ENCODE peak calls at places on chromosomes 13 and 19, in nine cellular contexts. X, E, A, V, B, T, H, J and C are unnamed samples.

GRCh38 chr13:114283581-114283980 is 2.2 kb downstream of the UPF3A start:
- DNase-seq in J (no peak), X (no peak), H (no peak), E (no peak), T (no peak), V (no peak), B (no peak), A (no peak), C (no peak)

GRCh38 chr19:46946611-46947238 is 72.9 kb upstream of the NPAS1 start:
- DNase-seq in J (no peak), H (no peak), E (no peak), T (no peak), V (no peak), A (no peak), X (no peak), B (no peak), C (no peak)

GRCh38 chr13:107458269-107458668 is 757.1 kb downstream of the LIG4 start:
- DNase-seq in X (no peak), V (no peak), A (no peak), T (no peak), B (no peak), E (no peak), J (no peak), H (no peak), C (peak)

GRCh38 chr13:66339214-66339613 is 890.9 kb downstream of the PCDH9 start:
- DNase-seq in J (no peak), E (no peak), X (no peak), T (no peak), H (no peak), V (no peak), B (no peak), A (no peak), C (no peak)

GRCh38 chr13:28204690-28205443 is 66.5 kb downstream of the PAN3 start:
- DNase-seq in X (no peak), B (no peak), T (no peak), A (no peak), V (no peak), H (no peak), E (no peak), J (no peak), C (no peak)

GRCh38 chr13:67128148-67128547 is 102.0 kb downstream of the PCDH9 start:
- DNase-seq in E (no peak), V (no peak), H (no peak), B (no peak), X (no peak), A (no peak), J (no peak), T (no peak), C (no peak)

GRCh38 chr13:46523972-46524737 is 28.8 kb upstream of the LRCH1 start:
- DNase-seq in J (no peak), T (no peak), E (no peak), X (no peak), V (no peak), B (no peak), A (no peak), H (no peak), C (no peak)

GRCh38 chr19:18737337-18737953 is 53.7 kb downstream of the COMP start:
- DNase-seq in H (no peak), T (peak), X (no peak), A (no peak), V (no peak), B (no peak), E (no peak), J (no peak), C (no peak)

GRCh38 chr13:82822935-82823334 is 1059.3 kb downstream of the SLITRK1 start:
- DNase-seq in E (no peak), H (no peak), A (no peak), B (no peak), J (no peak), V (no peak), T (no peak), X (no peak), C (peak)

GRCh38 chr13:43377955-43378354 is 354.6 kb downstream of the DNAJC15 start:
- DNase-seq in X (no peak), B (no peak), E (no peak), A (no peak), J (peak), V (no peak), H (no peak), T (no peak), C (no peak)

GRCh38 chr13:20942938-20943518 is 40.5 kb upstream of the XPO4 start:
- DNase-seq in B (no peak), T (no peak), X (peak), J (no peak), E (no peak), A (peak), V (no peak), H (no peak), C (no peak)

GRCh38 chr19:7852851-7853759 is 21.1 kb downstream of the PRR36 start:
- DNase-seq in H (peak), T (peak), E (peak), A (peak), B (peak), X (peak), V (peak), J (peak), C (peak)

GRCh38 chr13:47294691-47295090 is 397.8 kb upstream of the HTR2A start:
- DNase-seq in E (no peak), B (no peak), X (no peak), A (no peak), V (no peak), J (no peak), T (no peak), H (no peak), C (no peak)

GRCh38 chr13:48726711-48727110 is 73.0 kb downstream of the CYSLTR2 start:
- DNase-seq in E (no peak), B (no peak), H (no peak), V (no peak), T (no peak), J (no peak), A (no peak), X (no peak), C (no peak)

GRCh38 chr13:78785764-78786163 is 126.8 kb upstream of the OBI1 start:
- DNase-seq in A (no peak), V (no peak), B (no peak), H (no peak), X (no peak), T (no peak), E (no peak), J (no peak), C (no peak)

GRCh38 chr19:31164666-31165265 is 184.5 kb downstream of the TSHZ3 start:
- DNase-seq in E (no peak), A (no peak), T (no peak), X (no peak), H (no peak), B (no peak), V (no peak), J (no peak), C (no peak)

GRCh38 chr19:27774337-27774736 is 1438.6 kb downstream of the UQCRFS1 start:
- DNase-seq in H (no peak), V (no peak), B (no peak), J (no peak), X (no peak), E (no peak), A (no peak), T (no peak), C (no peak)

GRCh38 chr19:34313188-34313587 is 51.8 kb upstream of the GPI start:
- DNase-seq in V (no peak), X (peak), E (no peak), J (no peak), B (no peak), H (no peak), T (no peak), A (no peak), C (no peak)

GRCh38 chr19:10474962-10475451 is 28.1 kb downstream of the KEAP1 start:
- DNase-seq in H (no peak), B (no peak), V (no peak), T (no peak), X (no peak), A (no peak), J (no peak), E (no peak), C (no peak)

GRCh38 chr13:45398862-45399261 is 19.3 kb downstream of the SLC25A30 start:
- DNase-seq in B (no peak), A (no peak), E (no peak), T (no peak), X (no peak), J (no peak), H (no peak), V (no peak), C (no peak)

GRCh38 chr19:2354670-2355069 is 5.4 kb upstream of the TMPRSS9 start:
- DNase-seq in T (no peak), V (no peak), X (no peak), E (no peak), B (no peak), A (no peak), J (no peak), H (peak), C (no peak)

GRCh38 chr19:10010247-10010691 is at the start of gene COL5A3:
- DNase-seq in V (no peak), J (peak), E (peak), A (peak), T (peak), X (peak), H (no peak), B (peak), C (peak)

GRCh38 chr19:44777715-44778347 is at the start of gene CBLC:
- DNase-seq in X (peak), A (no peak), V (no peak), E (no peak), B (no peak), H (peak), J (peak), T (peak), C (peak)

GRCh38 chr13:94239135-94239534 is 240.3 kb downstream of the DCT start:
- DNase-seq in V (no peak), A (no peak), H (no peak), T (no peak), J (no peak), X (no peak), B (no peak), E (no peak), C (no peak)

GRCh38 chr13:93290503-93290902 is 63.9 kb downstream of the GPC6 start:
- DNase-seq in V (no peak), H (no peak), A (no peak), E (no peak), X (no peak), B (no peak), J (no peak), T (no peak), C (no peak)

GRCh38 chr19:54439174-54439851 is 9.7 kb upstream of the LENG8 start:
- DNase-seq in J (peak), A (no peak), V (no peak), H (peak), T (peak), X (no peak), E (no peak), B (no peak), C (no peak)

GRCh38 chr19:45693168-45693788 is 812 bp downstream of the QPCTL start:
- DNase-seq in V (peak), E (peak), X (peak), H (peak), B (peak), T (peak), J (peak), A (peak), C (peak)

GRCh38 chr13:84661718-84662117 is 779.4 kb upstream of the SLITRK1 start:
- DNase-seq in X (no peak), A (no peak), H (no peak), T (no peak), V (no peak), B (no peak), J (no peak), E (no peak), C (no peak)

GRCh38 chr19:40718774-40719391 is 2.0 kb downstream of the ITPKC start:
- DNase-seq in H (peak), B (peak), E (peak), J (peak), V (peak), A (peak), X (peak), T (peak), C (peak)

DNA sequence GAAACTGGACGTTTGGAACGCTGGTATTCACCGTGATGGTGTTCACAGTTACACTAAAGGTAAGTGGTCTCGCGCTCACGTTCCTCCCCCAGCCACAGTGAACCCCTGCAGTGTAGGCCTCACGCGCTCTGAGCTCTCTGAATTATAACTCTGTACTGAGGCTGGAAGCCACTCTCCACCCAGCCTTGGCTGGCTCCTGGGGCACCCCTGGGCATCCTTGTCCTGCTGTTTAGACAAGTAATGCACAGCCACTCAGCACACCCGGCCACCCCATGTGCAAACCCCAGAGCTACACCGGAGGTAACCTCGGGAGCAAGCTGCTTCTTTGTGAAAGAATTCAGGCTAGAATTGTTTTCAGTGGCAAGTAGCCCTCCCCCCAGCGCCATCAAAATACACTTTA is 97.3 kb upstream of the MCF2L start:
- DNase-seq in A (no peak), E (no peak), H (no peak), J (no peak), B (no peak), V (no peak), X (no peak), T (no peak), C (no peak)
- TF ChIP-seq CTCF in A (no peak), E (no peak), H (no peak), J (no peak), B (no peak), V (no peak), X (no peak), T (no peak), C (no peak)

GRCh38 chr19:58498316-58499020 is 13.3 kb downstream of the SLC27A5 start:
- DNase-seq in T (no peak), J (no peak), A (peak), V (no peak), H (no peak), B (no peak), E (no peak), X (no peak), C (peak)
- H3K27ac ChIP-seq in T (no peak), J (no peak), A (peak), V (no peak), H (no peak), B (peak), E (peak), X (no peak), C (peak)

GRCh38 chr13:39417643-39418042 is 185.3 kb downstream of the LHFPL6 start:
- DNase-seq in A (no peak), E (no peak), T (peak), J (no peak), H (no peak), V (no peak), B (no peak), X (no peak), C (no peak)

GRCh38 chr13:39419068-39419467 is 183.9 kb downstream of the LHFPL6 start:
- DNase-seq in T (no peak), E (no peak), X (no peak), H (no peak), J (no peak), B (no peak), V (no peak), A (no peak), C (no peak)

GRCh38 chr13:39415403-39415802 is 187.6 kb downstream of the LHFPL6 start:
- DNase-seq in E (peak), T (peak), X (peak), A (peak), B (peak), V (no peak), J (peak), H (no peak), C (no peak)

GRCh38 chr13:39418424-39418823 is 184.6 kb downstream of the LHFPL6 start:
- DNase-seq in J (no peak), E (no peak), T (no peak), X (no peak), H (no peak), B (no peak), V (no peak), A (no peak), C (no peak)

GRCh38 chr13:39417131-39417530 is 185.9 kb downstream of the LHFPL6 start:
- DNase-seq in H (no peak), J (no peak), A (no peak), X (no peak), B (no peak), V (no peak), E (no peak), T (peak), C (no peak)
- TF ChIP-seq CTCF in H (peak), J (no peak), A (no peak), X (no peak), B (peak), V (no peak), E (no peak), T (peak), C (no peak)

GRCh38 chr19:1258707-1259205 is 10.4 kb downstream of the MIDN start:
- DNase-seq in X (no peak), E (no peak), J (no peak), B (no peak), H (no peak), A (no peak), T (no peak), V (no peak), C (no peak)
- H3K27ac ChIP-seq in X (peak), E (peak), J (peak), B (peak), H (peak), A (peak), T (peak), V (peak), C (peak)

GRCh38 chr19:4578552-4579248 is 19.2 kb upstream of the SEMA6B start:
- DNase-seq in A (no peak), J (no peak), E (no peak), B (no peak), T (no peak), V (no peak), H (no peak), X (no peak), C (no peak)

GRCh38 chr19:4575978-4576933 is 16.8 kb upstream of the SEMA6B start:
- DNase-seq in E (peak), T (peak), A (peak), H (no peak), V (peak), X (peak), J (peak), B (peak), C (peak)

GRCh38 chr19:4579389-4579788 is 19.9 kb upstream of the SEMA6B start:
- DNase-seq in H (no peak), A (no peak), T (no peak), V (no peak), E (no peak), X (no peak), B (no peak), J (no peak), C (no peak)

GRCh38 chr19:4575267-4575793 is 15.8 kb upstream of the SEMA6B start:
- DNase-seq in T (peak), J (peak), V (no peak), A (peak), H (no peak), X (no peak), B (peak), E (peak), C (peak)

GRCh38 chr19:4577020-4577782 is 17.7 kb upstream of the SEMA6B start:
- DNase-seq in A (no peak), B (no peak), E (no peak), X (no peak), J (no peak), H (no peak), T (no peak), V (no peak), C (no peak)
- TF ChIP-seq CTCF in A (no peak), B (no peak), E (no peak), X (no peak), J (no peak), H (no peak), T (no peak), V (no peak), C (no peak)

DNA sequence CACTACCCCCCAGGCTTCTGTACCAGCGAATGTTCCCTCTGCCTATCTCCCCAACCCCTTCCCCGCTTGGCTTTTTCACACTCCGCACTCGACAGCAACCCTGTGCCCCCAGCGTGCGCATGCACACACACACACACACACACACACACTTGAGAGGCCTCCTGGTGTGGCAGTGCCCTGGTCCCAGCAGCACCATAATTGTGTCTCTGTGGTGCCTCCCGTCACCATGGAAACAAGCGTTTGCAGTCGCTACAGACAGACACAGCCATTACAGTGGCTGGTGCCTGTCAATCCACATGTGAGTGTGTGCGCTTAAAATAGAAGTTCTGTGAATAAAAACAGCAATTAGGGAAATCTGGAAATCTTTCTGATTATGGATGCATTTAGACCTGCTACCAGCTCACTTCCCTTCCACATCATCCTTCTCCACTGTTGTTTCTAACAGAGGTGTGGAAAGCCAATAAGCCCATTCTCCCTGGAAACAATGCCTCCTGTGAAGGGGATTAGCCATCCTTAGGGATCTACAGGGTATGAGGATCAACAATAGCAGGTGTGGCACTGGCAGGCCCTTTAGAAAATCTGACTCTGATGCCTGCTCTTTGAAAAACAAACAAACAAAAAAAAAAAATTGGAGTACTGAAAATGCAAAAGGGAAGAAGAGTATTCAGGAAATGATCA is 146.3 kb downstream of the DCLK1 start:
- DNase-seq in T (peak), A (no peak), X (no peak), J (no peak), E (no peak), H (no peak), V (no peak), B (no peak), C (no peak)
- H3K27ac ChIP-seq in T (no peak), A (no peak), X (no peak), J (no peak), E (no peak), H (no peak), V (no peak), B (no peak), C (no peak)

GRCh38 chr13:22736084-22736767 is 444.6 kb upstream of the SGCG start:
- DNase-seq in J (no peak), H (no peak), T (no peak), V (no peak), A (no peak), B (no peak), E (no peak), X (no peak), C (no peak)

GRCh38 chr13:22736768-22737092 is 444.0 kb upstream of the SGCG start:
- DNase-seq in T (no peak), H (no peak), B (no peak), E (no peak), V (no peak), J (no peak), X (no peak), A (no peak), C (no peak)

GRCh38 chr13:22740264-22740663 is 440.5 kb upstream of the SGCG start:
- DNase-seq in E (no peak), V (no peak), B (no peak), A (no peak), H (no peak), J (no peak), X (no peak), T (peak), C (no peak)

GRCh38 chr13:22738357-22738756 is 442.4 kb upstream of the SGCG start:
- DNase-seq in E (no peak), H (no peak), A (no peak), B (no peak), V (no peak), X (no peak), T (no peak), J (no peak), C (no peak)

DNA sequence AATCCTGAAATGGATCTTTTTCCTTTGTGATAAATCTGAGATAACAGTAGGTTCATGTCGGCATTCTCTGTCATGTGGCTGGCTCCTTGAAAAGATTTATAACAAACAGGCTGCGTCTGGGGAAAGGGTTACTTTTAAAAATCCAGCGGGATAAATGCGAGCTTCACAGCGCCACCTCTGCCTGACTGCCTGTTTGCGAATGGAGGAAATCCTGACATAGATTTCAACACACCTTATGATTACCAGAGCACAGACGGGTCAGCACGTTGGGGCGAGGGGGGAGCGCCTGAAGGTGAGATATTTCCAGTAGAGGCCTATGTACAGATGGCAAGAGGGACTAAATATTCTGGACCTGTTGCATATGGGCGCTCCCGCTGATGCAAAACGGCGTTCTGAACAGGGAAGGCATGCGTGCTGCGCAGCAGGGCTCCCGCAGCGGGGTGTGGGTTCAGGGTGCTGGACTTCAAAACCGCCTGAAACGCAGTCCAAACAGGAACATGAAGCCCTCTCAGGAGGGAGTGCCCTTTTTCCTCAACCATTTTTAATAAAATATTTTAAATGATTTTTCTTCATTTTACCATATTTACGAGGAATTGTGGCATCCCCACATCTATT is 445.3 kb upstream of the SGCG start:
- DNase-seq in B (no peak), H (no peak), A (no peak), X (no peak), E (no peak), J (no peak), T (peak), V (no peak), C (no peak)
- TF ChIP-seq CTCF in B (peak), H (no peak), A (no peak), X (no peak), E (no peak), J (no peak), T (peak), V (no peak), C (no peak)